ENCODE peak calls at places on chromosome 6, in four cellular contexts. V, Y, D and Z are unnamed samples. For H3K4me1, the result is how much of the 10 kb centered on the place peaks cover.

GRCh38 chr6:46025573-46025972 is 9.9 kb upstream of the CLIC5 start:
- DNase-seq in V (no peak), Y (no peak), D (no peak), Z (no peak)

GRCh38 chr6:27592107-27592480 is 119.2 kb upstream of the ZNF184 start:
- DNase-seq in V (no peak), Y (peak), D (no peak), Z (peak)

GRCh38 chr6:11525468-11526155 is 11.9 kb upstream of the TMEM170B start:
- DNase-seq in V (no peak), Y (no peak), D (no peak), Z (no peak)

GRCh38 chr6:147117580-147117979 is 86.6 kb upstream of the STXBP5 start:
- DNase-seq in V (no peak), Y (peak), D (no peak), Z (no peak)

GRCh38 chr6:170439366-170440351 is 113.4 kb downstream of the PSMB1 start:
- DNase-seq in V (no peak), Y (no peak), D (peak), Z (no peak)

GRCh38 chr6:21937466-21937865 is 343.9 kb downstream of the SOX4 start:
- DNase-seq in V (no peak), Y (no peak), D (no peak), Z (peak)

GRCh38 chr6:24494726-24495515 is at the start of gene ALDH5A1:
- DNase-seq in V (peak), Y (peak), D (peak), Z (peak)

GRCh38 chr6:13268914-13269532 is 59.3 kb downstream of the TBC1D7 start:
- DNase-seq in V (peak), Y (no peak), D (peak), Z (peak)

GRCh38 chr6:6736753-6737654 is 148.5 kb downstream of the LY86 start:
- DNase-seq in V (no peak), Y (peak), D (no peak), Z (peak)

GRCh38 chr6:568954-569523 is 87.9 kb downstream of the HUS1B start:
- DNase-seq in V (no peak), Y (no peak), D (no peak), Z (no peak)

GRCh38 chr6:6002005-6002808 is 4.5 kb downstream of the NRN1 start:
- DNase-seq in V (no peak), Y (peak), D (no peak), Z (peak)

GRCh38 chr6:151647871-151648639 is 154.2 kb downstream of the CCDC170 start:
- DNase-seq in V (peak), Y (peak), D (no peak), Z (peak)

GRCh38 chr6:7249391-7249790 is 63.6 kb downstream of the SSR1 start:
- DNase-seq in V (no peak), Y (no peak), D (peak), Z (no peak)

GRCh38 chr6:6689413-6690143 is 101.1 kb downstream of the LY86 start:
- DNase-seq in V (no peak), Y (no peak), D (peak), Z (no peak)

DNA sequence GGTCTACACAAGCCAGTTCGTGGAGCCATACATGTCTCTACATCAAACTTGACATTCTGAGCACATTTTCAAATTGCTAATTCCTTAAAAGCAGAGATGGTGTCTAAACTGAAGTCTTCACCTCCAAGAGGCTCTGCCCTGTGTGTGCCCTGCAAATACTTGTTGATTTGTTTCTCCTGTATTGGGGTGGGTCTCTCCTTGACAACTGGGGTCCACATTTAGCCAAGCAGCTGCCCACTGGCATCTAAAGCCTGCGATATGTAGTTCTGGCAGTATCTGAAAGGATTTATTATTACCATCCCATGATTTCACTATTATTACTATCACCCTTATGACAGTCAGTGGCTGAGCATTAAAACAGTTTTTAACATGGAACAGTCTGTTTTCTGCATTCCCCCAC is 45.9 kb upstream of the PKHD1 start:
- DNase-seq in V (no peak), Y (no peak), D (no peak), Z (no peak)
- H3K4me2 ChIP-seq in V (no peak), Y (no peak), D (no peak), Z (no peak)

GRCh38 chr6:56521988-56522387 is 120.7 kb downstream of the DST start:
- DNase-seq in V (no peak), Y (peak), D (no peak), Z (peak)
- H3K4me1 ChIP-seq in V (under half), Y (under half), D (under half), Z (under half)

GRCh38 chr6:132391391-132392291 is 9.6 kb downstream of the MOXD1 start:
- DNase-seq in V (no peak), Y (peak), D (peak), Z (no peak)
- H3K4me2 ChIP-seq in V (no peak), Y (peak), D (peak), Z (no peak)

DNA sequence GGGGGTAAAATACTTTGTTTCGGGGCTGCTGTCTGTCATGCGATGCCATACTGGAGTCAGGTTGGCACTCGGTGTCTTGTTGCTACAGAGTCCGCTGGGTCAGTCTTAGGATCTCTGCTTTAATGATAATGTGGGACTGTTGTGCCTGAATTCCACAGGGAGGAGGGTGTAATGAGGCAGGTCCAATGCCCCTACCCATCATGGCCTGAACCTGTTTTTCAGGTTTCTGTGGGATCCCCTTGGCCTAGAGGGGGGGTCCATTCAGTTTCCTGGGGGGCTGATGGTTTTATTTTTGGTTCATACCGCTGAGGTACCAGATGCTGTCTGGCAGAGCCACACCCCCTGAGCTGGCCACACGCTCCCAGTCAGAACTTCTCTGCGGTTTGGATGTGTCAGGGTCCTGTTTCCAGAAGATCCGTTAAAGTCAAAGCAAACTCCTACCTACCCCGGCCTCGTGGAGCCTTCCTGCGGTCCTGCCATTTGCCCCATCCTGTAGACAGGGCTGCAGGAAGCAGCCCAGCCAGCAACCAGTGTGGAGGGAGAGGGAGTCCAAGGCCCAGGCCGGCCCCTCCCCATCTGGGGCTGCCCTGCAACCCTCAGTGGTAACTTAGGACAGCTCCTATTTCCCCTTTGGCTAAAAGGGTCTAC is 69.7 kb downstream of the TCP11 start:
- DNase-seq in V (no peak), Y (no peak), D (peak), Z (peak)
- H3K4me1 ChIP-seq in V (under half), Y (under half), D (under half), Z (under half)

GRCh38 chr6:142721213-142721920 is 223.6 kb downstream of the HIVEP2 start:
- DNase-seq in V (no peak), Y (no peak), D (no peak), Z (no peak)
- H3K4me2 ChIP-seq in V (no peak), Y (no peak), D (no peak), Z (no peak)

DNA sequence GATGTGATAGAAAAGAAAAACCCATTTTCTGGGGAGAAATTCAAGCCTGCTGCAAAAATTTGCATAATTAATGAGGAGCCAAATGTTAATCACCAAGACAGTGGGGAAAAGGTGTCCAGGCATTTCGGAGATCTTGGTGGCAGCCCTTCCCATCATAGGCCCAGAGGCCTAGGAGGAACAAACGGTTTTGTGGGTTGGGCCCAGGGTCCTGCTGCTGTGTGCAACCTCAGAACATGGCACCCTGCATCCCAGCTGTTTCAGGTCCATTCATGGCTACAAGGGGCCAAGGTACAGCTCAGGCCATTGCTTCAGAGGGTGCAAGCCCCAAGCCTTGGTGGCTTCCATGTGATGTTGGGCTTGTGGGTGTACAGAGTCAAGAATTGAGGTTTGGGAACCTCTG is 189.8 kb upstream of the IMPG1 start:
- DNase-seq in V (no peak), Y (no peak), D (no peak), Z (no peak)
- H3K4me1 ChIP-seq in V (under half), Y (under half), D (under half), Z (under half)

DNA sequence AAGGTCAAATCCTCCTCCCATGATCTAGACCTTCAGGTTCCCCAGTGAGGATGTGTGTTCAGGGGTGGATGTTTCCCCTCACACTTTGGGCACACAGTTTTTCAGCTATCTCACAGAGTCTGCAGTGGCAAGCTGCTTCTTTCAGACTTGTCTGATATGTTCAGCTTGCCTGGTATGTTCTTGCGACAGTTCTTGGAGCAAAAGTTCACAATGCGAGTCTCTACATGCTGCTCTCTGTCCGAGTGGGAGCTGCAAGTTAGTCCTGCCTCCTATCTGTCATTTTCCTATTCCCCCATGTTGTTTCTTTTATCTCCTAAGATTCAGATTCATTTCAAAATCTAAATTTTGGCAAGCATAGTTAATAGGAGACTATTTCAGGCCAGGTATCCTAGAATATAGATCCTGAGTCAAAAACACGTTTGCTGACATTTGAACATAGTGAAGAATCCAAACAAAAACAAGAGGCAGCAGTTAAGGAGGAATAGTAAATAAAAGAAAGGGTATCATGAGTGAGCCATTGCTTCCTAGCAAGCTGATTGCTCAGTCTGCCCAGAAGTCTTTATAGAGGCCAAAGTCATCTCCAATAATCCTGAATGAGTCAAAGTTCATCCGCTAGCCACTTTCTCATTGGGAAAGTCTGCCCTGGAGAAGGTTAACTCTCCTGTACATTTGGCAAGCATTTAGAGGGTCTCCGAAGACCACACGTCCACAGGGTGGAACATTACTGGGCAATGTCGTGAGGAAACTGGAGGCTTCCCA is 140.2 kb upstream of the MOCS1 start:
- DNase-seq in V (no peak), Y (no peak), D (no peak), Z (no peak)
- H3K4me2 ChIP-seq in V (no peak), Y (no peak), D (no peak), Z (no peak)

GRCh38 chr6:167502471-167502870 is 177.6 kb downstream of the TTLL2 start:
- DNase-seq in V (no peak), Y (no peak), D (no peak), Z (no peak)

GRCh38 chr6:167505782-167506181 is 180.9 kb downstream of the TTLL2 start:
- DNase-seq in V (no peak), Y (no peak), D (no peak), Z (no peak)

GRCh38 chr6:167506443-167507231 is 181.8 kb downstream of the TTLL2 start:
- DNase-seq in V (peak), Y (no peak), D (no peak), Z (no peak)

GRCh38 chr6:167505199-167505598 is 180.3 kb downstream of the TTLL2 start:
- DNase-seq in V (no peak), Y (no peak), D (no peak), Z (no peak)

GRCh38 chr6:167504412-167504961 is 179.6 kb downstream of the TTLL2 start:
- DNase-seq in V (no peak), Y (no peak), D (no peak), Z (no peak)
- H3K4me1 ChIP-seq in V (half or more), Y (under half), D (under half), Z (under half)

GRCh38 chr6:63441266-63441956 is 121.6 kb upstream of the LGSN start:
- DNase-seq in V (no peak), Y (peak), D (no peak), Z (peak)
- H3K4me2 ChIP-seq in V (no peak), Y (no peak), D (no peak), Z (no peak)